ENCODE peak calls at places on chromosomes 4 and X, in ten cellular contexts. Y, M, H, C, D, Q, X, K, R and F are unnamed samples.

GRCh38 chr4:17511041-17511949 is 595 bp downstream of the QDPR start:
- DNase-seq in X (peak; percentile 56), R (peak; percentile 49), C (peak; percentile 61), D (peak; percentile 60), Q (peak; percentile 33), K (peak; percentile 89), Y (peak; percentile 66), M (peak; percentile 89), H (peak; percentile 46), F (peak; percentile 87)

GRCh38 chrX:9897761-9898161 is 69.4 kb upstream of the CLDN34 start:
- DNase-seq in Q (peak; percentile 97), Y (no peak), C (no peak), D (no peak), X (no peak), M (no peak), K (no peak), R (no peak), H (no peak), F (no peak)

GRCh38 chr4:113646456-113646809 is 115.1 kb downstream of the CAMK2D start:
- DNase-seq in H (peak; percentile 68), R (peak; percentile 80), D (no peak), Y (peak; percentile 15), X (no peak), M (no peak), Q (peak; percentile 54), K (no peak), C (no peak), F (no peak)

GRCh38 chr4:164700471-164700870 is 53.5 kb upstream of the SMIM31 start:
- DNase-seq in X (no peak), R (peak; percentile 75), Q (no peak), D (no peak), C (no peak), K (peak; percentile 60), Y (no peak), M (no peak), H (peak; percentile 15), F (no peak)

GRCh38 chr4:48792348-48793006 is 12.4 kb upstream of the FRYL start:
- DNase-seq in R (no peak), D (no peak), K (no peak), C (no peak), X (no peak), H (no peak), M (no peak), Y (no peak), Q (no peak), F (no peak)

GRCh38 chrX:9110808-9111207 is 76.9 kb upstream of the FAM9B start:
- DNase-seq in Q (no peak), H (no peak), Y (no peak), M (no peak), X (no peak), K (no peak), D (no peak), C (no peak), R (no peak), F (no peak)

GRCh38 chr4:140497776-140498636 is at the start of gene MGAT4D:
- DNase-seq in X (no peak), Y (peak; percentile 8), R (peak; percentile 60), H (no peak), D (no peak), Q (no peak), K (peak; percentile 72), C (no peak), M (no peak), F (peak; percentile 57)

GRCh38 chr4:119667802-119668201 is 39.2 kb upstream of the PDE5A start:
- DNase-seq in M (no peak), R (no peak), X (no peak), D (no peak), Q (no peak), C (no peak), K (no peak), Y (no peak), H (no peak), F (no peak)

GRCh38 chr4:76977731-76978350 is 28.3 kb downstream of the SEPTIN11 start:
- DNase-seq in C (no peak), Q (peak; percentile 87), R (no peak), M (no peak), D (no peak), H (no peak), K (no peak), X (no peak), Y (no peak), F (no peak)

GRCh38 chrX:5780821-5781220 is 447.8 kb downstream of the NLGN4X start:
- DNase-seq in K (no peak), H (no peak), C (no peak), Y (no peak), M (no peak), X (no peak), D (no peak), Q (no peak), R (no peak), F (no peak)

GRCh38 chr4:113822555-113823290 is 61.2 kb upstream of the CAMK2D start:
- DNase-seq in Y (no peak), D (no peak), R (no peak), C (no peak), H (no peak), K (no peak), Q (no peak), M (no peak), X (no peak), F (no peak)

GRCh38 chr4:156060661-156061060 is 107.0 kb upstream of the CTSO start:
- DNase-seq in C (no peak), Q (no peak), D (no peak), H (no peak), K (no peak), Y (no peak), X (no peak), R (no peak), M (no peak), F (no peak)

GRCh38 chr4:73978886-73979285 is 2.9 kb downstream of the PF4 start:
- DNase-seq in D (no peak), C (no peak), H (no peak), K (no peak), Y (no peak), Q (peak; percentile 93), M (no peak), X (no peak), R (no peak), F (no peak)

GRCh38 chrX:133254666-133255065 is 36.5 kb upstream of the TFDP3 start:
- DNase-seq in D (no peak), M (no peak), Y (no peak), X (no peak), Q (peak; percentile 41), C (no peak), K (no peak), R (no peak), H (no peak), F (no peak)

GRCh38 chr4:20512053-20512810 is 188.0 kb upstream of the PACRGL start:
- DNase-seq in Y (no peak), H (no peak), K (no peak), X (no peak), R (no peak), Q (no peak), D (no peak), C (no peak), M (no peak), F (no peak)

GRCh38 chr4:38279650-38280322 is 319.6 kb downstream of the PTTG2 start:
- DNase-seq in H (no peak), R (no peak), Q (no peak), D (no peak), K (no peak), M (no peak), Y (no peak), C (no peak), X (no peak), F (no peak)

GRCh38 chr4:38281416-38282071 is 321.3 kb downstream of the PTTG2 start:
- DNase-seq in M (no peak), Q (peak; percentile 14), H (no peak), D (no peak), Y (no peak), R (no peak), K (no peak), C (no peak), X (no peak), F (no peak)

GRCh38 chr4:38279077-38279476 is 318.9 kb downstream of the PTTG2 start:
- DNase-seq in M (no peak), Y (no peak), X (no peak), D (no peak), C (no peak), K (no peak), Q (no peak), R (no peak), H (no peak), F (no peak)

GRCh38 chr4:38278255-38278654 is 318.1 kb downstream of the PTTG2 start:
- DNase-seq in K (no peak), R (no peak), Q (no peak), D (no peak), Y (no peak), M (no peak), X (no peak), H (no peak), C (no peak), F (no peak)

GRCh38 chr4:38280323-38280706 is 320.1 kb downstream of the PTTG2 start:
- DNase-seq in Y (no peak), R (no peak), D (no peak), H (no peak), X (no peak), K (no peak), M (no peak), Q (no peak), C (no peak), F (no peak)
- H3K27ac ChIP-seq in Y (no peak overlapping the region), R (no peak overlapping the region), D (no peak overlapping the region), H (no peak overlapping the region), X (no peak overlapping the region), K (no peak overlapping the region), M (peak overlapping the region; percentile 37), Q (no peak overlapping the region), C (no peak overlapping the region), F (no peak overlapping the region)

GRCh38 chr4:39433878-39434492 is 24.7 kb downstream of the RPL9 start:
- DNase-seq in K (no peak), X (no peak), D (no peak), H (no peak), Y (no peak), R (no peak), C (no peak), M (no peak), Q (no peak), F (no peak)
- H3K4me1 ChIP-seq in K (no peaks in the 10 kb centered on the region), X (no peaks in the 10 kb centered on the region), D (no peaks in the 10 kb centered on the region), H (no peaks in the 10 kb centered on the region), Y (no peaks in the 10 kb centered on the region), R (no peaks in the 10 kb centered on the region), C (peaks cover 6% of the 10 kb centered on the region), M (peaks cover 25% of the 10 kb centered on the region), Q (peaks cover 2% of the 10 kb centered on the region), F (no peaks in the 10 kb centered on the region)

GRCh38 chr4:122842392-122842791 is 15.8 kb downstream of the FGF2 start:
- DNase-seq in Q (no peak), X (no peak), M (no peak), C (no peak), H (no peak), D (no peak), R (no peak), Y (no peak), K (no peak), F (no peak)
- H3K27ac ChIP-seq in Q (no peak overlapping the region), X (no peak overlapping the region), M (no peak overlapping the region), C (no peak overlapping the region), H (no peak overlapping the region), D (no peak overlapping the region), R (no peak overlapping the region), Y (no peak overlapping the region), K (no peak overlapping the region), F (no peak overlapping the region)

GRCh38 chr4:15025693-15026092 is 23.4 kb downstream of the CPEB2 start:
- DNase-seq in X (no peak), Y (no peak), R (no peak), K (no peak), Q (no peak), M (no peak), C (no peak), H (no peak), D (no peak), F (no peak)
- H3K4me1 ChIP-seq in X (peaks cover 44% of the 10 kb centered on the region), Y (peaks cover 49% of the 10 kb centered on the region), R (no peaks in the 10 kb centered on the region), K (peaks cover 6% of the 10 kb centered on the region), Q (peaks cover 2% of the 10 kb centered on the region), M (no peaks in the 10 kb centered on the region), C (no peaks in the 10 kb centered on the region), H (peaks cover 26% of the 10 kb centered on the region), D (peaks cover 2% of the 10 kb centered on the region), F (peaks cover 14% of the 10 kb centered on the region)